ENCODE peak calls at places on chromosomes 16 and 17, in five cellular contexts. One of them, this sample, is unnamed.

GRCh38 chr16:31215287-31216115 is 1.4 kb downstream of the PYDC1 start:
- DNase-seq in BE2C: peak; percentile 51
- DNase-seq in A549: peak; percentile 91
- DNase-seq in esophagus muscularis mucosa: no peak
- DNase-seq in CD8-positive, alpha-beta memory T cell: no peak
- DNase-seq in this sample: peak; percentile 67

GRCh38 chr16:25258856-25259179 is 1.2 kb upstream of the ZKSCAN2 start:
- DNase-seq in BE2C: no peak
- DNase-seq in A549: no peak
- DNase-seq in esophagus muscularis mucosa: no peak
- DNase-seq in CD8-positive, alpha-beta memory T cell: no peak
- DNase-seq in this sample: no peak

GRCh38 chr17:82085931-82086764 is 11.9 kb downstream of the FASN start:
- DNase-seq in BE2C: no peak
- DNase-seq in A549: no peak
- DNase-seq in esophagus muscularis mucosa: no peak
- DNase-seq in CD8-positive, alpha-beta memory T cell: no peak
- DNase-seq in this sample: no peak

GRCh38 chr16:68090109-68090508 is 4.9 kb downstream of the NFATC3 start:
- DNase-seq in BE2C: no peak
- DNase-seq in A549: no peak
- DNase-seq in esophagus muscularis mucosa: no peak
- DNase-seq in CD8-positive, alpha-beta memory T cell: no peak
- DNase-seq in this sample: no peak

GRCh38 chr16:50531901-50532300 is 16.3 kb upstream of the NKD1 start:
- DNase-seq in BE2C: no peak
- DNase-seq in A549: no peak
- DNase-seq in esophagus muscularis mucosa: peak; percentile 75
- DNase-seq in CD8-positive, alpha-beta memory T cell: no peak
- DNase-seq in this sample: no peak

GRCh38 chr17:79036609-79037008 is 12.6 kb downstream of the C1QTNF1 start:
- DNase-seq in BE2C: no peak
- DNase-seq in A549: peak; percentile 87
- DNase-seq in esophagus muscularis mucosa: no peak
- DNase-seq in CD8-positive, alpha-beta memory T cell: no peak
- DNase-seq in this sample: no peak

GRCh38 chr17:43695968-43696865 is 34.5 kb upstream of the MEOX1 start:
- DNase-seq in BE2C: no peak
- DNase-seq in A549: no peak
- DNase-seq in esophagus muscularis mucosa: no peak
- DNase-seq in CD8-positive, alpha-beta memory T cell: no peak
- DNase-seq in this sample: no peak

GRCh38 chr17:11885051-11885450 is 112.2 kb downstream of the ZNF18 start:
- DNase-seq in BE2C: no peak
- DNase-seq in A549: no peak
- DNase-seq in esophagus muscularis mucosa: no peak
- DNase-seq in CD8-positive, alpha-beta memory T cell: no peak
- DNase-seq in this sample: no peak

GRCh38 chr16:49681449-49681848 is 174.5 kb downstream of the ZNF423 start:
- DNase-seq in BE2C: no peak
- DNase-seq in A549: no peak
- DNase-seq in esophagus muscularis mucosa: no peak
- DNase-seq in CD8-positive, alpha-beta memory T cell: no peak
- DNase-seq in this sample: no peak

GRCh38 chr16:86492961-86493639 is 17.2 kb upstream of the FOXF1 start:
- DNase-seq in BE2C: no peak
- DNase-seq in A549: no peak
- DNase-seq in esophagus muscularis mucosa: no peak
- DNase-seq in CD8-positive, alpha-beta memory T cell: no peak
- DNase-seq in this sample: no peak

GRCh38 chr16:47018223-47018891 is 44.9 kb upstream of the DNAJA2 start:
- DNase-seq in BE2C: peak; percentile 56
- DNase-seq in A549: peak; percentile 80
- DNase-seq in esophagus muscularis mucosa: no peak
- DNase-seq in CD8-positive, alpha-beta memory T cell: no peak
- DNase-seq in this sample: peak; percentile 68

GRCh38 chr16:81693467-81694303 is 85.4 kb upstream of the PLCG2 start:
- DNase-seq in BE2C: no peak
- DNase-seq in A549: no peak
- DNase-seq in esophagus muscularis mucosa: no peak
- DNase-seq in CD8-positive, alpha-beta memory T cell: no peak
- DNase-seq in this sample: no peak

GRCh38 chr17:4230142-4230541 is 33.6 kb downstream of the ANKFY1 start:
- DNase-seq in BE2C: no peak
- DNase-seq in A549: peak; percentile 74
- DNase-seq in esophagus muscularis mucosa: peak; percentile 94
- DNase-seq in CD8-positive, alpha-beta memory T cell: no peak
- DNase-seq in this sample: peak; percentile 67

GRCh38 chr16:53094013-53094630 is 39.3 kb downstream of the CHD9 start:
- DNase-seq in BE2C: peak; percentile 43
- DNase-seq in A549: peak; percentile 41
- DNase-seq in esophagus muscularis mucosa: no peak
- DNase-seq in CD8-positive, alpha-beta memory T cell: no peak
- DNase-seq in this sample: peak; percentile 47

GRCh38 chr17:6507535-6507934 is 48.8 kb downstream of the PITPNM3 start:
- DNase-seq in BE2C: no peak
- DNase-seq in A549: peak; percentile 92
- DNase-seq in esophagus muscularis mucosa: no peak
- DNase-seq in CD8-positive, alpha-beta memory T cell: no peak
- DNase-seq in this sample: no peak

GRCh38 chr17:6509295-6509771 is 47.0 kb downstream of the PITPNM3 start:
- DNase-seq in BE2C: no peak
- DNase-seq in A549: no peak
- DNase-seq in esophagus muscularis mucosa: no peak
- DNase-seq in CD8-positive, alpha-beta memory T cell: no peak
- DNase-seq in this sample: peak; percentile 19

GRCh38 chr17:6508026-6508425 is 48.3 kb downstream of the PITPNM3 start:
- DNase-seq in BE2C: no peak
- DNase-seq in A549: no peak
- DNase-seq in esophagus muscularis mucosa: no peak
- DNase-seq in CD8-positive, alpha-beta memory T cell: no peak
- DNase-seq in this sample: no peak

GRCh38 chr17:6509921-6510320 is 46.4 kb downstream of the PITPNM3 start:
- DNase-seq in BE2C: no peak
- DNase-seq in A549: no peak
- DNase-seq in esophagus muscularis mucosa: no peak
- DNase-seq in CD8-positive, alpha-beta memory T cell: no peak
- DNase-seq in this sample: no peak

GRCh38 chr17:6508519-6509294 is 47.6 kb downstream of the PITPNM3 start:
- DNase-seq in BE2C: no peak
- DNase-seq in A549: no peak
- DNase-seq in esophagus muscularis mucosa: no peak
- DNase-seq in CD8-positive, alpha-beta memory T cell: no peak
- DNase-seq in this sample: no peak
- H3K4me3 ChIP-seq in BE2C: no peak overlapping the region
- H3K4me3 ChIP-seq in A549: no peak overlapping the region
- H3K4me3 ChIP-seq in esophagus muscularis mucosa: no peak overlapping the region
- H3K4me3 ChIP-seq in CD8-positive, alpha-beta memory T cell: no peak overlapping the region
- H3K4me3 ChIP-seq in this sample: no peak overlapping the region

DNA sequence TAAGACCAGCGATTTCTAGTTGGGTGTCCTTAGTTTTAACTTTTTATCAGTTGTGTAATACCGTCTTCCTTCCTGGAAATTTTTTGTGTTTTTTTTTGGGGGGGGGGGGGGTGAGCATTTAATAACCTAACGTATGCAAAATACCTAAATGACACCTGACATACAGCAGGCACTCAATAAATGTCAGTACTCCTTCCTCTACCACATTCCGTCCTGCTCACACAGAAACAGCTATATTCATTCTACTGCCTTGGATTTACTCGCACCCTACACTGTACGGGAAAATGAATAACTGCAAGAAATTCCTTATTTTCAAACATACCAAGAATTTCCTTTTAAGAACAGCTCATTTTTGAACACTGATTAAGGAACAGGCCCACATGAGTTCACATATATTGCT is 5.3 kb downstream of the XYLT1 start:
- DNase-seq in BE2C: no peak
- DNase-seq in A549: no peak
- DNase-seq in esophagus muscularis mucosa: no peak
- DNase-seq in CD8-positive, alpha-beta memory T cell: no peak
- DNase-seq in this sample: no peak
- H3K4me3 ChIP-seq in BE2C: no peak overlapping the region
- H3K4me3 ChIP-seq in A549: no peak overlapping the region
- H3K4me3 ChIP-seq in esophagus muscularis mucosa: no peak overlapping the region
- H3K4me3 ChIP-seq in CD8-positive, alpha-beta memory T cell: no peak overlapping the region
- H3K4me3 ChIP-seq in this sample: no peak overlapping the region

GRCh38 chr16:23072769-23073549 is 76.3 kb downstream of the USP31 start:
- DNase-seq in BE2C: no peak
- DNase-seq in A549: peak; percentile 25
- DNase-seq in esophagus muscularis mucosa: peak; percentile 75
- DNase-seq in CD8-positive, alpha-beta memory T cell: no peak
- DNase-seq in this sample: no peak

GRCh38 chr16:23072084-23072599 is 77.1 kb downstream of the USP31 start:
- DNase-seq in BE2C: peak; percentile 83
- DNase-seq in A549: peak; percentile 56
- DNase-seq in esophagus muscularis mucosa: peak; percentile 92
- DNase-seq in CD8-positive, alpha-beta memory T cell: no peak
- DNase-seq in this sample: no peak

GRCh38 chr16:23069844-23070243 is 79.4 kb downstream of the USP31 start:
- DNase-seq in BE2C: no peak
- DNase-seq in A549: no peak
- DNase-seq in esophagus muscularis mucosa: peak; percentile 57
- DNase-seq in CD8-positive, alpha-beta memory T cell: no peak
- DNase-seq in this sample: no peak

GRCh38 chr16:23074423-23074822 is 74.8 kb downstream of the USP31 start:
- DNase-seq in BE2C: no peak
- DNase-seq in A549: no peak
- DNase-seq in esophagus muscularis mucosa: peak; percentile 45
- DNase-seq in CD8-positive, alpha-beta memory T cell: no peak
- DNase-seq in this sample: no peak

GRCh38 chr16:23071202-23072083 is 77.8 kb downstream of the USP31 start:
- DNase-seq in BE2C: no peak
- DNase-seq in A549: no peak
- DNase-seq in esophagus muscularis mucosa: peak; percentile 86
- DNase-seq in CD8-positive, alpha-beta memory T cell: no peak
- DNase-seq in this sample: no peak
- H3K4me3 ChIP-seq in BE2C: peak overlapping the region; percentile 7
- H3K4me3 ChIP-seq in A549: no peak overlapping the region
- H3K4me3 ChIP-seq in esophagus muscularis mucosa: peak overlapping the region; percentile 29
- H3K4me3 ChIP-seq in CD8-positive, alpha-beta memory T cell: no peak overlapping the region
- H3K4me3 ChIP-seq in this sample: no peak overlapping the region

DNA sequence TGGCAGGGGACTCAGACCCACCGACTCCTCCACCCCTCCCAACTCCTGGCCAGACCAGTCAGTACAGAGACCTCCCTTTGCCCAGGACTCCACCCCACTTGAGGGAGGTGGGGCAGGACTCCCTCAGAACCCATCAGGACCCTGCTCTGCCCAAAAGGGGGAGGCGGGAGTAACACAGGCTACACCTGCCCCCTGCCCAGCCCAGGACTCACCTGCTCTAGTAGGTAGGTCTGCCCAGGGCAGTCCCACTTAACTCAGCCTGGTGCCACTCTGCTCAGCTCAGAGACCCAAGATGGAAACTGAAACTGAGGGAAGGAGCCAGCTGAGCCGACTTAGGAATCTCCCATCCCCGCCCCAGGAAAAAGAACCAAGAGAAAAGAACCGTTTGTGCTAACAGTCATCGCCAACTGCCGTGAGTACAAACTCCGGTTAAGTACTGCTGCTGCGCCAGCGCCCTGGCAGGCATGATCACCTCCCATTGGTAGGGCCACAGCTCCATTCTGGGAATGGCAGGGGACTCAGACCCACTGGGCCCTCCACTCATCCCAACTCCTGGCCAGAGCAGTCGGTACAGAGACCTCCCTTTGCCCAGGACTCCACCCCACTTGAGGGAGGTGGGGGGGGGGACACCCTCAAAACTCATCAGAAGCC is 488 bp downstream of the DHX58 start:
- DNase-seq in BE2C: no peak
- DNase-seq in A549: no peak
- DNase-seq in esophagus muscularis mucosa: no peak
- DNase-seq in CD8-positive, alpha-beta memory T cell: no peak
- DNase-seq in this sample: peak; percentile 58
- H3K4me3 ChIP-seq in BE2C: no peak overlapping the region
- H3K4me3 ChIP-seq in A549: no peak overlapping the region
- H3K4me3 ChIP-seq in esophagus muscularis mucosa: peak overlapping the region; percentile 71
- H3K4me3 ChIP-seq in CD8-positive, alpha-beta memory T cell: peak overlapping the region; percentile 76
- H3K4me3 ChIP-seq in this sample: peak overlapping the region; percentile 17

DNA sequence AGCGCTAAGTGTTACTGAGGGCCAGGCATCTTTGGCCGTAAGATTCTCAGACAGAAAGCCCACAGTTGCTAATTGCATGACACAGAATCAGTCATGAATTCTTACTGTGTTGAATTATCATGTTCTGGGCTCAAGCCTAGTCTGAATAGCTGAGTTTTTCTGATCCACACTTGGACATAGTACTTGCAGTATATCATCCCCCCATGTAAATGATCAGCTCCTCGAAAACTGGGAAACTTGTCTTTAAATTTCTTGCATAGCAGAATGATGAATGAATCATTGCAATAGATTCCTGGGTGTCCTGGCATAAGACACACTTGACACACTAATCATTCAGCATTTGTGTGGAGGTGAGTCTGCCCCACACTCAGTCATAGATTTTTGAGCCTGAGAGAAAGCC is 2.2 kb downstream of the MLYCD start:
- DNase-seq in BE2C: no peak
- DNase-seq in A549: no peak
- DNase-seq in esophagus muscularis mucosa: no peak
- DNase-seq in CD8-positive, alpha-beta memory T cell: no peak
- DNase-seq in this sample: no peak
- H3K4me3 ChIP-seq in BE2C: no peak overlapping the region
- H3K4me3 ChIP-seq in A549: no peak overlapping the region
- H3K4me3 ChIP-seq in esophagus muscularis mucosa: no peak overlapping the region
- H3K4me3 ChIP-seq in CD8-positive, alpha-beta memory T cell: no peak overlapping the region
- H3K4me3 ChIP-seq in this sample: no peak overlapping the region

DNA sequence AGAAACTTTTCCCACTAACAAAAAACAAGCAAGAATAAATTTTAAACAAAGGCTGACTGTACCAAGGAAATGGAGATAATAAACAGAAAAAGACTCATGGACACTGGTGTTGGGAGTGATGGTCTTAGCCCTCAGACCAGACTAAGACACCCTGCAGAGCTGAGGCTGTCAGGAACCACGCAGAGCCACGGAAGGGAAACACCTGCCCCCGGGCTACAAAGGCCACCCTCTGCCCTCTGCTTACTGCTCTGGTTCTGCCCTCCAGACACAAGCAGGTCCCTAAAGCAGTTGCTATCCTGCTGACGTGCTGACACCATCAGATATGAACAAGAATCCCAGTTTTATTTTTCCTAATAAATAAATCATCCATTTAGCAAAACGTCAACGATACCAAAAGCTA is 80.0 kb downstream of the ANKRD11 start:
- DNase-seq in BE2C: peak; percentile 46
- DNase-seq in A549: no peak
- DNase-seq in esophagus muscularis mucosa: no peak
- DNase-seq in CD8-positive, alpha-beta memory T cell: no peak
- DNase-seq in this sample: no peak
- H3K4me3 ChIP-seq in BE2C: no peak overlapping the region
- H3K4me3 ChIP-seq in A549: no peak overlapping the region
- H3K4me3 ChIP-seq in esophagus muscularis mucosa: no peak overlapping the region
- H3K4me3 ChIP-seq in CD8-positive, alpha-beta memory T cell: no peak overlapping the region
- H3K4me3 ChIP-seq in this sample: no peak overlapping the region

GRCh38 chr16:84195201-84196093 is 4.5 kb downstream of the ADAD2 start:
- DNase-seq in BE2C: no peak
- DNase-seq in A549: no peak
- DNase-seq in esophagus muscularis mucosa: no peak
- DNase-seq in CD8-positive, alpha-beta memory T cell: no peak
- DNase-seq in this sample: no peak
- H3K4me3 ChIP-seq in BE2C: no peak overlapping the region
- H3K4me3 ChIP-seq in A549: no peak overlapping the region
- H3K4me3 ChIP-seq in esophagus muscularis mucosa: no peak overlapping the region
- H3K4me3 ChIP-seq in CD8-positive, alpha-beta memory T cell: no peak overlapping the region
- H3K4me3 ChIP-seq in this sample: no peak overlapping the region

This sample was measured in body of pancreas.